ENCODE peak calls at places on chromosomes 11 and 22, in four cellular contexts. Z, V, W and Q are unnamed samples.

GRCh38 chr11:69972351-69972802 is 105.7 kb upstream of the ANO1 start:
- DNase-seq in Z (no peak), W (no peak), V (no peak), Q (no peak)

GRCh38 chr22:25182131-25183110 is 17.2 kb upstream of the CRYBB3 start:
- DNase-seq in Z (no peak), W (peak; percentile 75), V (no peak), Q (no peak)

GRCh38 chr22:43126506-43127165 is 16.1 kb downstream of the BIK start:
- DNase-seq in W (no peak), Z (peak; percentile 83), V (no peak), Q (no peak)

GRCh38 chr22:38338772-38339379 is 21.6 kb upstream of the CSNK1E start:
- DNase-seq in W (peak; percentile 11), Z (no peak), V (no peak), Q (peak; percentile 25)

GRCh38 chr11:121347094-121347493 is 54.5 kb downstream of the SC5D start:
- DNase-seq in W (no peak), Z (no peak), V (no peak), Q (no peak)

GRCh38 chr11:44007746-44008501 is 39.9 kb upstream of the ACCSL start:
- DNase-seq in W (peak; percentile 59), V (no peak), Z (no peak), Q (peak; percentile 50)

GRCh38 chr11:46075168-46075567 is 46.1 kb downstream of the PHF21A start:
- DNase-seq in W (no peak), V (no peak), Z (peak; percentile 51), Q (no peak)

GRCh38 chr11:107040447-107041444 is 22.5 kb upstream of the GUCY1A2 start:
- DNase-seq in Z (no peak), V (no peak), W (no peak), Q (no peak)

GRCh38 chr11:69241075-69241740 is 52.7 kb upstream of the MYEOV start:
- DNase-seq in V (no peak), Z (no peak), W (no peak), Q (no peak)

GRCh38 chr22:48758905-48759875 is 1068.5 kb downstream of the BRD1 start:
- DNase-seq in V (no peak), Z (no peak), W (peak; percentile 40), Q (peak; percentile 26)

GRCh38 chr22:40511604-40512003 is 124.9 kb downstream of the MRTFA start:
- DNase-seq in W (no peak), V (peak; percentile 19), Z (peak; percentile 35), Q (no peak)

GRCh38 chr11:6864436-6864835 is 1.6 kb downstream of the OR10A2 start:
- DNase-seq in V (no peak), W (no peak), Z (no peak), Q (no peak)

GRCh38 chr22:36936362-36937116 is 23.1 kb downstream of the CSF2RB start:
- DNase-seq in Z (no peak), W (no peak), V (no peak), Q (no peak)

GRCh38 chr11:93570759-93571413 is 27.7 kb upstream of the SMCO4 start:
- DNase-seq in Z (peak; percentile 42), W (peak; percentile 86), V (no peak), Q (no peak)

GRCh38 chr11:43130616-43131015 is 181.2 kb upstream of the API5 start:
- DNase-seq in V (no peak), W (no peak), Z (no peak), Q (no peak)

GRCh38 chr11:105244157-105244820 is 104.7 kb upstream of the CARD18 start:
- DNase-seq in W (peak; percentile 68), V (no peak), Z (peak; percentile 88), Q (no peak)

GRCh38 chr22:19480789-19481188 is 1.1 kb downstream of the CDC45 start:
- DNase-seq in Z (no peak), V (no peak), W (no peak), Q (no peak)

GRCh38 chr11:10388574-10388973 is 66.5 kb upstream of the AMPD3 start:
- DNase-seq in V (no peak), Z (no peak), W (peak; percentile 82), Q (peak; percentile 85)

GRCh38 chr11:61815790-61816735 is 740 bp downstream of the FADS1 start:
- DNase-seq in W (peak; percentile 89), Z (peak; percentile 74), V (peak; percentile 59), Q (no peak)

GRCh38 chr11:116879789-116880402 is 42.5 kb upstream of the APOA1 start:
- DNase-seq in Z (peak; percentile 62), V (peak; percentile 10), W (no peak), Q (no peak)

GRCh38 chr22:23216331-23217170 is 36.2 kb downstream of the BCR start:
- DNase-seq in Z (no peak), W (no peak), V (no peak), Q (no peak)

GRCh38 chr11:79095424-79095823 is 345.4 kb downstream of the TENM4 start:
- DNase-seq in V (no peak), Z (no peak), W (no peak), Q (no peak)

GRCh38 chr22:44207173-44207980 is 26.7 kb downstream of the PARVG start:
- DNase-seq in Z (no peak), V (no peak), W (no peak), Q (peak; percentile 54)

GRCh38 chr11:63764201-63764711 is 4.3 kb downstream of the ZFTA start:
- DNase-seq in Z (no peak), W (no peak), V (no peak), Q (no peak)

GRCh38 chr11:119691020-119691666 is 37.9 kb downstream of the NECTIN1 start:
- DNase-seq in Z (no peak), V (no peak), W (no peak), Q (no peak)

GRCh38 chr11:118522571-118523072 is 4.7 kb upstream of the TTC36 start:
- DNase-seq in Z (peak; percentile 43), V (no peak), W (no peak), Q (no peak)

GRCh38 chr11:64841592-64842365 is 2.7 kb downstream of the CDC42BPG start:
- DNase-seq in V (no peak), W (no peak), Z (no peak), Q (no peak)

GRCh38 chr22:31327786-31328544 is 18.2 kb downstream of the PATZ1 start:
- DNase-seq in V (no peak), Z (peak; percentile 10), W (no peak), Q (no peak)

GRCh38 chr11:11948242-11948947 is 60.0 kb downstream of the DKK3 start:
- DNase-seq in Z (no peak), W (no peak), V (no peak), Q (no peak)

GRCh38 chr11:30000986-30001385 is 15.8 kb downstream of the KCNA4 start:
- DNase-seq in Z (no peak), W (no peak), V (no peak), Q (no peak)

GRCh38 chr11:35141538-35141937 is 2.6 kb downstream of the CD44 start:
- DNase-seq in Z (no peak), V (peak; percentile 32), W (peak; percentile 81), Q (peak; percentile 88)

GRCh38 chr11:96875772-96876171 is 486.0 kb downstream of the JRKL start:
- DNase-seq in Z (no peak), V (no peak), W (no peak), Q (no peak)

GRCh38 chr11:61352038-61352437 is 9.6 kb downstream of the CYB561A3 start:
- DNase-seq in W (no peak), Z (no peak), V (no peak), Q (no peak)

GRCh38 chr11:45079943-45080719 is 66.3 kb upstream of the PRDM11 start:
- DNase-seq in V (no peak), W (no peak), Z (no peak), Q (no peak)

GRCh38 chr11:66070604-66071325 is 693 bp downstream of the PACS1 start:
- DNase-seq in Z (peak; percentile 26), V (no peak), W (peak; percentile 85), Q (peak; percentile 89)